ENCODE peak calls at places on chromosome 13, in six cellular contexts. R is DND-41, G is adipocyte, Q is neural progenitor cell, Z is colonic mucosa, N is IMR-90. P is an unnamed sample.

GRCh38 chr13:50670847-50671542 is 172.5 kb downstream of the DLEU7 start:
- DNase-seq in Q (no peak), G (peak), N (no peak), Z (no peak), R (no peak), P (no peak)

GRCh38 chr13:58300224-58300623 is 668.7 kb downstream of the PCDH17 start:
- DNase-seq in R (no peak), G (no peak), Z (no peak), N (no peak), Q (no peak), P (no peak)

GRCh38 chr13:39463611-39464010 is 139.4 kb downstream of the LHFPL6 start:
- DNase-seq in Q (no peak), G (peak), Z (no peak), R (no peak), N (no peak), P (no peak)

GRCh38 chr13:23609414-23610186 is 39.4 kb downstream of the TNFRSF19 start:
- DNase-seq in Z (peak), Q (no peak), G (peak), N (peak), R (no peak), P (peak)

GRCh38 chr13:25217023-25217909 is 45.2 kb upstream of the AMER2 start:
- DNase-seq in R (no peak), G (peak), N (peak), Q (no peak), Z (no peak), P (no peak)

GRCh38 chr13:106052200-106052767 is 483.2 kb downstream of the EFNB2 start:
- DNase-seq in R (no peak), N (peak), G (no peak), Z (no peak), Q (peak), P (no peak)

GRCh38 chr13:65154661-65155447 is 2075.3 kb downstream of the PCDH9 start:
- DNase-seq in N (no peak), Z (no peak), G (no peak), R (no peak), Q (no peak), P (no peak)

GRCh38 chr13:41365636-41366035 is 54.6 kb downstream of the NAA16 start:
- DNase-seq in G (peak), Z (no peak), Q (no peak), R (no peak), N (peak), P (no peak)

GRCh38 chr13:90787007-90787406 is 560.5 kb upstream of the MIR17HG start:
- DNase-seq in R (no peak), Z (no peak), Q (no peak), N (no peak), G (no peak), P (no peak)

GRCh38 chr13:106599875-106600797 is 32.2 kb upstream of the ARGLU1 start:
- DNase-seq in N (peak), Q (no peak), G (peak), R (peak), Z (peak), P (peak)

GRCh38 chr13:40194204-40194806 is 472.1 kb downstream of the FOXO1 start:
- DNase-seq in R (no peak), N (no peak), Q (no peak), Z (no peak), G (no peak), P (no peak)

GRCh38 chr13:36530861-36531590 is 98.7 kb downstream of the CCNA1 start:
- DNase-seq in Z (no peak), Q (no peak), G (no peak), N (no peak), R (no peak), P (no peak)

GRCh38 chr13:40172149-40172591 is 494.3 kb downstream of the FOXO1 start:
- DNase-seq in Z (no peak), N (no peak), Q (no peak), R (no peak), G (no peak), P (no peak)

GRCh38 chr13:33678906-33679657 is 138.9 kb upstream of the RFC3 start:
- DNase-seq in Z (peak), G (no peak), Q (no peak), R (no peak), N (peak), P (no peak)

GRCh38 chr13:79770056-79770455 is 289.1 kb downstream of the NDFIP2 start:
- DNase-seq in Q (no peak), N (no peak), G (no peak), R (no peak), Z (no peak), P (no peak)

GRCh38 chr13:73987618-73988017 is 146.6 kb downstream of the KLF12 start:
- DNase-seq in R (no peak), Q (no peak), G (no peak), N (no peak), Z (no peak), P (no peak)
- H3K9ac ChIP-seq in R (no peak), Q (no peak), G (no peak), N (no peak), Z (no peak), P (no peak)

GRCh38 chr13:74289130-74289529 is 154.9 kb upstream of the KLF12 start:
- DNase-seq in N (no peak), Q (no peak), G (no peak), Z (no peak), R (no peak), P (no peak)
- H3K9ac ChIP-seq in N (no peak), Q (no peak), G (no peak), Z (no peak), R (no peak), P (no peak)

GRCh38 chr13:95643009-95643408 is 1.5 kb downstream of the DZIP1 start:
- DNase-seq in G (peak), R (no peak), Z (no peak), N (no peak), Q (peak), P (no peak)
- H3K9ac ChIP-seq in G (peak), R (no peak), Z (no peak), N (peak), Q (no peak), P (no peak)

GRCh38 chr13:22454586-22454985 is 726.2 kb upstream of the SGCG start:
- DNase-seq in Z (no peak), Q (no peak), G (no peak), N (no peak), R (no peak), P (no peak)
- H3K9ac ChIP-seq in Z (no peak), Q (no peak), G (no peak), N (no peak), R (no peak), P (no peak)

DNA sequence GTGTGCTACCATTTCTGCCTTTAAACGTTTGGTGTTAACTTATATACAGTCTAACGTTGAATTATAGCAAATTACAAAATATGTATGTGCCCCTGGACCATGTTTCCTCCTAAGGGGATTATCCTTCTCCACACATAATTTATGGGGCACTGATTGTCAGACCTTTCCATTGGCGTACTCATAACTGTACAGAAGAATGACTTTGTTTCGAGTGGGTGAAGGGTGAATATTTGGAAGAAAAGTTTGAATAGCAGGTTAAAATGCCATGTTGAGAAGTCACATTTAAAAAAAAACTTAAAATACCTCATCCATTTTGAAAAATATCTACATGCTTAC is 58.8 kb downstream of the SLC10A2 start:
- DNase-seq in Z (no peak), R (no peak), N (no peak), G (no peak), Q (no peak), P (no peak)
- H3K9ac ChIP-seq in Z (no peak), R (no peak), N (no peak), G (no peak), Q (no peak), P (no peak)

DNA sequence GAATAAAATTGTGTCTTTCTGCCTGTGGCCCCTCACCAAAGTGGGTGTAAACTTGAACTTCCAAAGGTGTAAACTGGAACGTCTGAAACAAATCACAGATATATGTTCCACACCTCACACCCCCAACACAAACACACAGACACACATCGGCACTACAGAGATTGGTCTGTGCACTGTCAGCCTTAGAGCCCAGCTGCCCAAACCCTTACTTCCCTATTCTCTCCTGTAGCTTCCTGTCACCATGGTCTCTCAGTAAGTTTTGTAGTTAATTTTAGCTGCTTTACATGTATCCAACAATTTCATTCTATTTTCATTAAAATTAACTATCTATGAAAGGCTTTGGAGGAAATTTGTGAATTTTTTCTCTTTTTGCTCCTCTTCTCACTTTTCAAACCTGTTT is 5.4 kb downstream of the TM9SF2 start:
- DNase-seq in G (no peak), N (no peak), Z (no peak), Q (no peak), R (no peak), P (no peak)
- H3K9ac ChIP-seq in G (no peak), N (no peak), Z (no peak), Q (no peak), R (no peak), P (no peak)

GRCh38 chr13:108897955-108898354 is 268.5 kb downstream of the MYO16 start:
- DNase-seq in Z (no peak), Q (no peak), G (no peak), R (no peak), N (peak), P (no peak)
- H3K9ac ChIP-seq in Z (no peak), Q (no peak), G (no peak), R (no peak), N (no peak), P (peak)

GRCh38 chr13:35475960-35476943 is at the start of gene MAB21L1:
- DNase-seq in R (no peak), G (peak), Z (peak), Q (peak), N (peak), P (no peak)

GRCh38 chr13:35481777-35482176 is 5.3 kb upstream of the MAB21L1 start:
- DNase-seq in Q (no peak), Z (no peak), N (no peak), G (peak), R (no peak), P (no peak)

GRCh38 chr13:35478384-35479222 is 2.1 kb upstream of the MAB21L1 start:
- DNase-seq in G (peak), R (no peak), N (no peak), Q (peak), Z (no peak), P (no peak)

GRCh38 chr13:35479691-35480090 is 3.2 kb upstream of the MAB21L1 start:
- DNase-seq in G (peak), N (no peak), Q (no peak), R (no peak), Z (no peak), P (no peak)

DNA sequence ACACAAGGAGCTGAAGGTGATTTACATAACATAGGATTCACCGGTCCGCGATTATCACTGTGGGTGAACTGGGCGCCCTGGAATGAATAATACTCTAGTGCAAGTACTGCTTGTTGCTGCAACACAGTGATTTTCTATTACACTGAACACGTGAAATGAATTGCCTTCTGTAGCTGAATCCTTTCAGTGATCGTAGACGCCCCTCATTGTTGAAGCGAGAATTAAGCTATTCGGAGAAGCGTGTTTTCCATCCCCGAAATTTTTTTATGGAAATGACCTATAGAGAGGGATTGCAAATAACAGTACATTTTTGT is 2.7 kb upstream of the MAB21L1 start:
- DNase-seq in Q (peak), G (peak), Z (no peak), N (no peak), R (no peak), P (no peak)
- H3K9ac ChIP-seq in Q (no peak), G (no peak), Z (no peak), N (no peak), R (no peak), P (no peak)

GRCh38 chr13:110559986-110560385 is 1.5 kb downstream of the RAB20 start:
- DNase-seq in Z (no peak), Q (no peak), R (no peak), G (no peak), N (no peak), P (no peak)
- H3K9ac ChIP-seq in Z (peak), Q (no peak), R (no peak), G (peak), N (peak), P (no peak)